ENCODE peak calls at places on chromosomes 7 and 10, in ten cellular contexts. V is heart right ventricle, H is body of pancreas, I is IMR-90, Z is left ventricle myocardium inferior, Y is GM06990, K is mammary epithelial cell, D is HFF-Myc, T is WERI-Rb-1, P is PC-9. W is an unnamed sample.

GRCh38 chr10:73931767-73932624 is 21.1 kb downstream of the PLAU start:
- DNase-seq in V (no peak), H (peak), I (no peak), Z (no peak), Y (peak), K (peak), D (no peak), T (no peak), P (peak), W (no peak)

GRCh38 chr10:110323503-110323902 is 18.8 kb upstream of the SMNDC1 start:
- DNase-seq in V (no peak), H (no peak), I (peak), Z (no peak), Y (no peak), K (peak), D (no peak), T (no peak), P (no peak), W (no peak)

GRCh38 chr10:42519761-42520460 is 118.5 kb downstream of the ZNF33B start:
- DNase-seq in V (no peak), H (no peak), I (no peak), Z (no peak), Y (no peak), K (no peak), D (no peak), T (no peak), P (no peak), W (no peak)

GRCh38 chr10:75103881-75104686 is 7.4 kb upstream of the SAMD8 start:
- DNase-seq in V (no peak), H (no peak), I (no peak), Z (no peak), Y (no peak), K (peak), D (no peak), T (peak), P (no peak), W (no peak)

GRCh38 chr7:55526770-55527169 is 45.5 kb downstream of the VOPP1 start:
- DNase-seq in V (no peak), H (no peak), I (no peak), Z (no peak), Y (peak), K (no peak), D (no peak), T (peak), P (no peak), W (no peak)

GRCh38 chr7:146321301-146321700 is 204.7 kb downstream of the CNTNAP2 start:
- DNase-seq in V (no peak), H (no peak), I (no peak), Z (no peak), Y (no peak), K (no peak), D (no peak), T (no peak), P (no peak), W (no peak)

GRCh38 chr7:40303996-40304395 is 169.2 kb downstream of the SUGCT start:
- DNase-seq in V (no peak), H (no peak), I (no peak), Z (no peak), Y (no peak), K (no peak), D (no peak), T (no peak), P (no peak), W (no peak)

GRCh38 chr7:74290999-74291441 is 1.8 kb downstream of the CLIP2 start:
- DNase-seq in V (no peak), H (peak), I (no peak), Z (no peak), Y (no peak), K (no peak), D (no peak), T (no peak), P (no peak), W (no peak)

GRCh38 chr10:67327626-67328535 is 368.1 kb downstream of the CTNNA3 start:
- DNase-seq in V (no peak), H (no peak), I (no peak), Z (no peak), Y (no peak), K (no peak), D (no peak), T (no peak), P (no peak), W (no peak)

GRCh38 chr10:9305018-9305655 is 1250.6 kb downstream of the GATA3 start:
- DNase-seq in V (no peak), H (no peak), I (peak), Z (no peak), Y (no peak), K (no peak), D (no peak), T (no peak), P (no peak), W (peak)

GRCh38 chr7:104627516-104627915 is 299.1 kb downstream of the LHFPL3 start:
- DNase-seq in V (no peak), H (no peak), I (peak), Z (no peak), Y (no peak), K (peak), D (no peak), T (no peak), P (peak), W (peak)

GRCh38 chr10:11149499-11149898 is 131.8 kb downstream of the CELF2 start:
- DNase-seq in V (no peak), H (no peak), I (no peak), Z (no peak), Y (no peak), K (no peak), D (no peak), T (no peak), P (no peak), W (no peak)

GRCh38 chr7:32941181-32941995 is 15.9 kb upstream of the FKBP9 start:
- DNase-seq in V (no peak), H (no peak), I (no peak), Z (no peak), Y (no peak), K (peak), D (no peak), T (no peak), P (no peak), W (no peak)

GRCh38 chr10:102675887-102676616 is 31.8 kb downstream of the TRIM8 start:
- DNase-seq in V (no peak), H (no peak), I (peak), Z (no peak), Y (peak), K (peak), D (peak), T (peak), P (peak), W (peak)

GRCh38 chr10:93438796-93439253 is 43.3 kb downstream of the MYOF start:
- DNase-seq in V (no peak), H (peak), I (no peak), Z (no peak), Y (no peak), K (peak), D (no peak), T (no peak), P (peak), W (no peak)

GRCh38 chr7:132618956-132619305 is 42.7 kb upstream of the PLXNA4 start:
- DNase-seq in V (no peak), H (no peak), I (peak), Z (no peak), Y (no peak), K (no peak), D (no peak), T (no peak), P (no peak), W (no peak)

GRCh38 chr7:157271991-157272324 is 64.8 kb upstream of the DNAJB6 start:
- DNase-seq in V (no peak), H (peak), I (peak), Z (peak), Y (no peak), K (peak), D (peak), T (no peak), P (no peak), W (peak)

GRCh38 chr7:45342236-45342635 is 184.6 kb downstream of the RAMP3 start:
- DNase-seq in V (no peak), H (no peak), I (no peak), Z (no peak), Y (no peak), K (no peak), D (no peak), T (no peak), P (no peak), W (no peak)
- H3K4me3 ChIP-seq in V (no peak), H (no peak), I (peak), Z (no peak), Y (no peak), K (no peak), D (no peak), T (no peak), P (no peak), W (no peak)

DNA sequence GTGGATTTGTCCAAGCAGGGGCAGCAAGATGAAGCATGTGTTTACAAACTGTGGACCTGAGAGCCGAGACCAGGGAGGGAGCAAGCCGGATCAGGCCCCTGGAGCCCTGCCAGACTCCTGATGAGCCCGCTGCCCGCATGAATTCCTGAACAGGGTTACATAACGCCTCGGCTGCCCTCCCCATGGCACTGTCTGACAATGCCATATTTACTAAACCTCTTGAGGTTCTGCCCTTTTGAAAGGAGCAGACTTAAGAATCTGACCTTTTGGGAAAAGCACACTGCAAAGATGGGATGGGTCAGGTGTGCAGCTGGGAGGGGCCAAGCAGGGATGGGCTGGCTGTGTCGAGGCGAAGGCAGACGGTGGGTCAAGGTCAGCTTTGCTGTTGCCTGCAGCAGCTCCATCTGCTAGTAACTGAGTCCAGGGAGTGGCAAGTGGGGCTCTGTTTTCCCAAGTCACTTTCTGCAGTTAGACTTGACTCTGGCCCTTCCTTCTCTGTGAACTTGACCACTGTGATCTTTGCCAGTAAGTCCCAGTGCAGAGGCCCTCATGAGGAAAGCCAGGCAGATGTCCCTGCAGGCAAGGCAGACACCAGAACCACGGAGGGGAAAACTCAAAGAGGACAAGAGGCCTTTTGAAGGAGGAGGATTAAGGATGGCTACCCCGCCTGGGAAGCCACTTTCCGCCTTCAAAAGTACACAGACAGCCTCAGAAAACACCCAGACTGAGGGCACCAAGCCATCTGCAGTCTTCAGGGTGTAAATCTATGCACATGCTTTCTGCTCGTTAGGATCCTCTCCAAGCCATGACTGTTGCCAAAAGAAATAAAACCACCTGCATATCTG is 175.8 kb downstream of the TNS3 start:
- DNase-seq in V (peak), H (peak), I (peak), Z (peak), Y (no peak), K (peak), D (no peak), T (no peak), P (peak), W (peak)
- H3K4me3 ChIP-seq in V (no peak), H (no peak), I (no peak), Z (peak), Y (no peak), K (no peak), D (no peak), T (no peak), P (no peak), W (no peak)

DNA sequence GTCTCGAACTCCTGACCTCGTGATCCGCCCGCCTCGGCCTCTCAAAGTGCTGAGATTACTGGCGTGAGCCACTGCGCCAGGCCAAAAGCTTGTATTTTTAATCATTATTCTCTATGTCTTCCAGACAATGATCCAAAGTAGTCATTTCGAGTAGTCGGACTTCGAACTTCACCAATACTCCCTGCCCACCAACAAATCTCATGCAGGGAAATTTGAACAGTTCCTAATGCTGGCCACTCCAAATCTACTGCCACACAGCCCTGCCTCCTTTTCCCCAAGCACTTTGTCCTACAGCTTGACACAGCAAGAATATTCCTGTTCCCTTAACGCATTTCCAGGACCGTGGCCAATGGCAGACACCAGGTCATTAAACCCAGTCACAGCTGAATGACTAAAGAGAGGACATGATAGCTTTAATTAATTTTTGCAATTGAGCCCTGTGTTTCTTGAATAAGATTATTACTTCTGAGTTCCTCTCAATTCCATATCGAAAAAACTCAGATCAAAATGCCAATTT is 142.3 kb upstream of the NRP1 start:
- DNase-seq in V (no peak), H (no peak), I (no peak), Z (no peak), Y (no peak), K (no peak), D (no peak), T (no peak), P (no peak), W (no peak)
- H3K4me3 ChIP-seq in V (no peak), H (no peak), I (no peak), Z (no peak), Y (no peak), K (no peak), D (no peak), T (no peak), P (no peak), W (no peak)

GRCh38 chr10:124532106-124532641 is 70.6 kb downstream of the LHPP start:
- DNase-seq in V (no peak), H (no peak), I (no peak), Z (no peak), Y (no peak), K (peak), D (no peak), T (peak), P (peak), W (no peak)
- H3K4me3 ChIP-seq in V (no peak), H (no peak), I (no peak), Z (no peak), Y (no peak), K (no peak), D (no peak), T (no peak), P (no peak), W (no peak)

GRCh38 chr7:76352193-76352592 is 6.6 kb downstream of the YWHAG start:
- DNase-seq in V (no peak), H (no peak), I (peak), Z (no peak), Y (no peak), K (no peak), D (no peak), T (no peak), P (no peak), W (no peak)
- H3K4me3 ChIP-seq in V (no peak), H (no peak), I (no peak), Z (peak), Y (no peak), K (no peak), D (no peak), T (no peak), P (no peak), W (no peak)

DNA sequence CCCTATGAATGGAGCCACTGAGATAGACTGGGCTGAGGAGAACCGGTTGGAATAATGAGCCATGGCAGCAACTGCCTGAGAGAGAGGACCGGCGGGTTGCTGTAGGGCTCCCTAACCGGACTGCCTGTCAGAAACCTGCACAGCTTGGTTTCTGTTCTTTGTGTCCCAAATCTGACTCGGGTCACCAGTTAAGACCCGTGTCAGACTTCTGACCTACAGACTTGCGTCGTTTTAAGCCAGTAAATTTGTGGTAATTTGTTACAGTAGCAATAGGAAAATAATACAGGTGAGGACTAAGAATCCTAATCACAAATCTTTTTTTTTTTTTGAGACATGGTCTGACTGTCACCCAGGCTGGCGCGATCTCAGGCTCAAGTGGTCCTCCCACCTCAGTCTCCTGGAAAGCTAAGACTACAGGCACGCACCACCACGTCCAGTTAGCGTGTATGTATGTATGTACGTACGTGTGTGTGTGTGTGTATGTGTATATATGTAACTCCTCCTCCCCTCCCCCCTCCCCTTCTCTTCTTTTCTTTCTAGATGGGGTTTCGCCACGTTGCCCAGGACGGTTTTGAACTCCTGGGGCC is 671 bp upstream of the DDX56 start:
- DNase-seq in V (no peak), H (no peak), I (no peak), Z (no peak), Y (no peak), K (no peak), D (no peak), T (no peak), P (no peak), W (no peak)
- H3K4me3 ChIP-seq in V (peak), H (peak), I (peak), Z (peak), Y (peak), K (peak), D (peak), T (peak), P (peak), W (peak)

DNA sequence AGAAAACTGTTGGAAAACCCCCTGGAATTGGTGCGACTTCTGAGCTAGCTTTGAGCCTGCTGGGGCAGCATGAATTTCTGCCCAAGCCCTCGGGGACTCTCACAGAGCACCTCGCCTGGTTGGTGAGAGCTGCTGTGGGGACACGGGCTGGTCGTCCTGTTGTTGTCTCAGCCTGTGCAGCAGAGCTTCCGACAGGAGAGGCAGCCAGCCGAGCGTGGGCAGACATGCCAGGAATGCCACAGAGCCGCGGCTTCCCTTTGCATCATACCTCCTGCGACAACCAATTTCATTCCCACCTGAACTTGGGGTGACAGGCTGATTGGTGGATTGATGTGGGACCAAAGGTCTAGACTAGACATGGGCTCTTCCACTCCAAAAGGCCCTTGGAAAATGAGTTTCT is 60.2 kb upstream of the NRBF2 start:
- DNase-seq in V (no peak), H (no peak), I (no peak), Z (no peak), Y (no peak), K (peak), D (no peak), T (no peak), P (no peak), W (no peak)
- H3K4me3 ChIP-seq in V (no peak), H (no peak), I (no peak), Z (no peak), Y (no peak), K (no peak), D (no peak), T (no peak), P (no peak), W (no peak)

DNA sequence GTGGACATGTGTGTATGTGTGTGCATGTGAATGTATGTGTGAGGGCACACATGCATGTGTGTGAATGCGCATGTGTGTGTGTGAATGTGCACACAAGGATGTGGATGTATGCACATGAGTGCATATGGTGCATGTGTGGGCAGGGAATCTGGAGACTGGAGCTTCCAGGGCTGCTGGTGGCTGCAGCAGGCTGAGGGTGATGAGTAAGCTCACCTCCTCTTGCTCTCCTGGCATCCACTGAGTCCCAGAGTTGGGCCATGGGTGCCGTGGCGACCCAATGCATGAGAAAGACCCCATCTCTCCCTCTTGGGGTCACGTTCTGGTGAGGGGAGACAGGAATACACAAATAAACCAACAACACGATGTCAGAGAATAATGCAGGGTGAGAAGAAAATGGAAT is 33.3 kb upstream of the COL13A1 start:
- DNase-seq in V (no peak), H (no peak), I (no peak), Z (no peak), Y (no peak), K (no peak), D (no peak), T (no peak), P (no peak), W (no peak)
- H3K4me3 ChIP-seq in V (no peak), H (no peak), I (no peak), Z (no peak), Y (no peak), K (no peak), D (no peak), T (no peak), P (no peak), W (no peak)

GRCh38 chr10:79930267-79930666 is 18.6 kb downstream of the SFTPD start:
- DNase-seq in V (no peak), H (no peak), I (no peak), Z (no peak), Y (no peak), K (no peak), D (no peak), T (no peak), P (no peak), W (no peak)

GRCh38 chr10:79928028-79928583 is 20.8 kb downstream of the SFTPD start:
- DNase-seq in V (no peak), H (no peak), I (no peak), Z (no peak), Y (no peak), K (no peak), D (no peak), T (no peak), P (no peak), W (no peak)

GRCh38 chr10:79927111-79927828 is 21.6 kb downstream of the SFTPD start:
- DNase-seq in V (peak), H (peak), I (no peak), Z (peak), Y (no peak), K (no peak), D (no peak), T (no peak), P (no peak), W (no peak)

GRCh38 chr10:79930751-79931150 is 18.2 kb downstream of the SFTPD start:
- DNase-seq in V (no peak), H (no peak), I (no peak), Z (no peak), Y (no peak), K (no peak), D (no peak), T (no peak), P (no peak), W (no peak)

DNA sequence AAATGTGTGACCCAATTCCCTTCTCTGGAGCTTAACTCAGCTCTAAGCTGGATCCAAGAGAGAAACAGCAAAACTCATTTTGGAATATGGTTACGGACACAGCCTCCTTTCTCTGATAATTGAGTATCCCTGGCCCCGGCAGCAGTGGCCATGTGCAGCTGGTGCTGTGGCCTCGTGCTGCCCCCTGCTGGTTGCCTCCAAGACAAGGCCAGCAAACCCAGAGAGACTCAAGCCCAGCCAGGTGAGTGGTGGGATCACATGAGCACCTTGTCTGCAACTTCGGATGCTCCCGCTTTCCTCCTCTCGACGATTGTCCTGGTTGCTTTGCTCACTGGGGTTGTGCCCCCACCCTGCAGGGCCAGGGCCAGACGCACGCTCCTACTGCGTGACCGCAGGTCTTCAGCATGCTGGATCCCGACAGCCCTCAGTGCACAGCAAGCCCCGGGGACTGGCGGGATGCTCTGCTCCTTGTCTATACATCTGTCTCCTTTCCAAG is 19.4 kb downstream of the SFTPD start:
- DNase-seq in V (peak), H (peak), I (peak), Z (peak), Y (peak), K (peak), D (peak), T (peak), P (peak), W (peak)
- H3K4me3 ChIP-seq in V (no peak), H (no peak), I (no peak), Z (no peak), Y (no peak), K (no peak), D (no peak), T (no peak), P (no peak), W (no peak)

W was measured in astrocyte of the cerebellum.